ENCODE peak calls at places on chromosome 19, in ten cellular contexts. F, O, C, T, E, A, G, P, L and S are unnamed samples.

GRCh38 chr19:46902402-46902766 is 41.6 kb downstream of the ARHGAP35 start:
- DNase-seq in A (peak), F (peak), T (no peak), C (no peak), O (no peak), G (peak), P (peak), E (no peak), L (peak), S (no peak)

GRCh38 chr19:17616961-17617806 is 61.7 kb downstream of the COLGALT1 start:
- DNase-seq in C (peak), T (no peak), O (no peak), F (no peak), G (peak), E (no peak), P (peak), A (no peak), L (no peak), S (no peak)

GRCh38 chr19:40089462-40089861 is 1.3 kb downstream of the ZNF780A start:
- DNase-seq in G (no peak), T (no peak), P (no peak), C (peak), A (no peak), L (peak), F (no peak), O (peak), E (no peak), S (no peak)

GRCh38 chr19:7522923-7523667 is 671 bp downstream of the MCOLN1 start:
- DNase-seq in F (peak), C (no peak), E (no peak), L (peak), T (no peak), P (no peak), G (peak), O (no peak), A (no peak), S (no peak)

GRCh38 chr19:31562916-31563626 is 213.8 kb upstream of the TSHZ3 start:
- DNase-seq in C (no peak), E (no peak), T (no peak), L (no peak), F (no peak), G (no peak), A (no peak), P (peak), O (no peak), S (no peak)

GRCh38 chr19:47595937-47596336 is 13.0 kb upstream of the BICRA start:
- DNase-seq in L (no peak), G (no peak), O (no peak), T (no peak), C (no peak), F (no peak), A (no peak), P (no peak), E (no peak), S (no peak)

GRCh38 chr19:11142528-11143171 is 12.9 kb downstream of the SPC24 start:
- DNase-seq in E (peak), G (peak), T (peak), O (peak), F (peak), A (peak), P (peak), L (peak), C (peak), S (no peak)

GRCh38 chr19:325173-325936 is 19.2 kb downstream of the MIER2 start:
- DNase-seq in G (no peak), E (no peak), P (no peak), C (no peak), T (no peak), O (no peak), L (no peak), F (no peak), A (no peak), S (no peak)

GRCh38 chr19:55079400-55080038 is 3.9 kb downstream of the EPS8L1 start:
- DNase-seq in T (no peak), E (no peak), G (no peak), A (no peak), F (no peak), L (no peak), O (no peak), C (no peak), P (peak), S (no peak)

GRCh38 chr19:37594982-37595382 is 306 bp downstream of the ZNF540 start:
- DNase-seq in F (no peak), C (peak), G (no peak), A (peak), P (no peak), O (no peak), E (no peak), L (peak), T (peak), S (peak)

GRCh38 chr19:18671303-18672043 is 12.0 kb upstream of the CRTC1 start:
- DNase-seq in O (no peak), F (no peak), L (no peak), T (no peak), E (no peak), P (no peak), C (no peak), A (no peak), G (no peak), S (no peak)

GRCh38 chr19:15633122-15633521 is 7.6 kb upstream of the CYP4F3 start:
- DNase-seq in G (no peak), C (no peak), L (no peak), O (no peak), E (no peak), P (no peak), T (no peak), F (no peak), A (no peak), S (no peak)

GRCh38 chr19:58477130-58477529 is 978 bp downstream of the ZNF446 start:
- DNase-seq in O (no peak), L (no peak), P (no peak), C (no peak), F (no peak), A (no peak), E (no peak), T (no peak), G (no peak), S (no peak)

GRCh38 chr19:58474291-58474996 is 1.7 kb upstream of the ZNF446 start:
- DNase-seq in A (no peak), T (no peak), O (no peak), E (no peak), G (no peak), L (peak), C (peak), P (no peak), F (no peak), S (no peak)

GRCh38 chr19:58476498-58477015 is 405 bp downstream of the ZNF446 start:
- DNase-seq in E (no peak), P (no peak), O (peak), T (peak), G (no peak), F (no peak), C (no peak), A (no peak), L (peak), S (no peak)

GRCh38 chr19:58474997-58475713 is 997 bp upstream of the ZNF446 start:
- DNase-seq in C (no peak), F (no peak), A (no peak), O (no peak), G (no peak), E (no peak), T (no peak), L (no peak), P (no peak), S (no peak)

DNA sequence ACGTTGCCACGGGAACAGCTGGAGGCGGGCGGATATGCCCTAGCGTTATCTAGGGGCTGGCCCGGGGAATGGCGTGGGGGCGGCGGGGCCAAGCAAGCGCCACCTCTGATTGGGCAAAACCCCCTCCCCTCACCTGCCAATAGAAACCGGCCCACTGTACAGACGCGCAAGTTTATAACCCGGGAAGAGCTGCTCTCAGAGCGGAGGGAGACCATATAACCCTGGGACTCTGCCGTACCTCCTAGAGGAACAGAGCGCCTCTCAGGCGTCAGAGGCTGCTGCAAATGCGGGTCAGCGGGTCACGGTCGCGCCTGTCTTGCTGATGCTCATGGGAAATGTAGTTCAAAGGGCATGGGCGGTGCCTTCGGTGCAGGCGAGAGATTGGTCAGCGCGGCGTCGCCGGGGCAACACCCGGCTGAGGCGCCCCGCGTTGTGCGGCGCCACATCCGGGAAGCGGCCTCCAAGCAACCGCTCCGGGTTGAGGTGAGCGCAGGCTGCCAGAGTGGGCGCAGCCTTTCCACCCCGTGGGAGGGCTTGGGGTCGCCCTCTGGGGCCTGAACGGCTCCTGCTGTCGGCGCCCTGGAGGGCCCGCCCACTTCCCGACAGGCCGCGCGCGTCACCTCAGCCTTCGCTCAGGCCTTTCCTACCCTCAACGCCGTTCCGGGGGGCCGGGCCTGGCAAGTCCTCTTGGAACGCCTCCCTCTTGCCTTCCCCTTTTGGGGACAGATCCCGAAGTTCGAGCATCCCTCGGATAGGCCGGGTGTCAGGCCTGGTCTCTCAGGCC is at the start of gene ZNF446:
- DNase-seq in E (peak), T (peak), A (peak), C (peak), L (peak), P (peak), F (peak), G (peak), O (peak), S (peak)
- TF ChIP-seq CTCF in E (no peak), T (no peak), A (no peak), C (no peak), L (no peak), P (no peak), F (no peak), G (no peak), O (no peak), S (no peak)

DNA sequence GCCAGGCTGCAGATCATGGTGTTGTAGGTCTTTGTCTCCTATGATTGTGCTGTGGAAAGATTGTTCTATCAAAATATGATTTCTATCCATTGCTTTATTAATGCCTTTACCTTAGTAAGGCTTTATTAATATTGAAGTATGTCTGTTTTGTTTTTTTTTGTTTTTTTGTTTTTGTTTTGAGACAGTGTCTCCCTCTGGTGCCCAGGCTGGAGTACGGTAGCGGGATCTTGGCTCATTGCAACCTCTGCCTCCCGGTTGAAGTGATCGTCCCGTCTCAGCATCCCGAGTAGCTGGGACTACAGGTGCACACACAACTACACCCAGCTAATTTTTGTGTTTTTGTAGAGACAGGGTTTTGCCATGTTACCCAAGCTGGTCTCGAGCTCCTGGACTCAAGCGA is 7.7 kb downstream of the IRGC start:
- DNase-seq in F (peak), T (no peak), G (no peak), E (no peak), L (no peak), P (no peak), A (no peak), C (no peak), O (peak), S (no peak)
- TF ChIP-seq CTCF in F (peak), T (no peak), G (no peak), E (no peak), L (peak), P (peak), A (no peak), C (peak), O (peak), S (no peak)

GRCh38 chr19:2477141-2477710 is 1.3 kb downstream of the GADD45B start:
- DNase-seq in F (peak), P (peak), T (no peak), G (no peak), A (peak), E (no peak), C (no peak), O (no peak), L (no peak), S (no peak)

GRCh38 chr19:2478756-2479555 is 3.0 kb downstream of the GADD45B start:
- DNase-seq in L (peak), F (peak), A (peak), C (peak), G (no peak), O (peak), E (peak), P (peak), T (peak), S (peak)

GRCh38 chr19:2477732-2478191 is 1.8 kb downstream of the GADD45B start:
- DNase-seq in C (no peak), T (no peak), F (peak), A (no peak), E (no peak), P (no peak), G (no peak), O (peak), L (peak), S (peak)

GRCh38 chr19:2479556-2480194 is 3.7 kb downstream of the GADD45B start:
- DNase-seq in C (peak), F (no peak), O (no peak), T (no peak), P (no peak), E (no peak), A (no peak), L (no peak), G (no peak), S (no peak)

DNA sequence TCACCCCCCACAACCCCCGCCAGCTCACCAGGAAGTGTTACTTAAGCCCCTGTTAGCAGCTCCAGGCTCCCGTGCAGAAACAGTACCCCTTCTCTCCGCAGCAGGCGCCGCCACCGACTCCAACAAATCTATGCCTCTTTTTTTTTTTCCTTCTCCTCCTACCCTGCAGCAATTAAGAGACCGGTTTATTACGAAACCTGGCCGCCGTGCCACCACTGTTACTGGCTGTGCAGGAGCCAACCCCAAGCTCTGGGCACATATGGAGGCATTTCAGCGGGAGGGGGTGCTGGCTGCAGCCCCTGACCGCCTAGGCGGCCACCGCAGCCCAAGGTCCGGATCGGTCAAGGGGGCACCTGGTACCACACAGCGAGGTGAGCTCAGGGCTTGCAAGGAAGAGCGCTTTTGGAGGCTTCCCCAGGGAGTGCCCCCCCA is 2.4 kb downstream of the GADD45B start:
- DNase-seq in L (peak), E (peak), G (no peak), T (peak), A (peak), O (peak), P (peak), C (no peak), F (peak), S (peak)
- TF ChIP-seq CTCF in L (peak), E (no peak), G (peak), T (peak), A (peak), O (no peak), P (peak), C (peak), F (no peak), S (no peak)

DNA sequence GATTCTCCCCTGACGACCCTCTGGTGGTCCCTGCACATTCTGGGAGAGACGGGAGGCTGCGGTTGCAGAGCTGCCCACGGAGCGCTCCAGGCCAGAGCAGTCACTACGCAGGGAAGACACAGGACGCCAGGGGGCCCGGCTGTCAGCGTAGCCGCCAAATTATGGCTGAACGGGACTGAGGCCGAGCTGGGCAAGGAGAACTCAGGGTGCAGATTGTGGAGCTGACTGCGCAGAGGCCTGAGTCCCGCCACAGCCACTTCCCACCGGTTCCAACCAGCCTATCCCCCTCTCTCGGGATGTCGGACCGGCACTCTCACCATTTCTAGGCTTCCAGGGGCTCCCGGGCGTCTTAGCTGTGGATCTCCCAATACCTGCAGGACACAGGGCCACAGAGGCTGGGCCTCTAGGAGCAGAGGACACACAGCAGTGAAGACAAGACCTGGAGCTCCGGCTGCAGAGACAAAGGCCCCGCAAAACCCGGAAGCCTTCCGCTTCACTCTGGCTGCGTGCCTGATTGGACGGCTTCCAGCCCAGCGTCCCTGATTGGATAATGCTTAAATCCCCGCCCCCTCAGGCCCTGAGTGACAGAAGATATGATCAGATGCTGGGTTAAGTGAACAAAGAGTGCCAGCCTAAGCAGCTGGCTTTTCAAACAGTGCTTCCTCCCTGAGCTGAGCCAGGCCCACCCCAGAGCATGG is at the start of gene ZNF737:
- DNase-seq in O (peak), C (peak), A (peak), T (peak), P (peak), E (peak), G (peak), F (peak), L (peak), S (peak)
- TF ChIP-seq CTCF in O (no peak), C (peak), A (no peak), T (peak), P (peak), E (peak), G (no peak), F (no peak), L (peak), S (no peak)

DNA sequence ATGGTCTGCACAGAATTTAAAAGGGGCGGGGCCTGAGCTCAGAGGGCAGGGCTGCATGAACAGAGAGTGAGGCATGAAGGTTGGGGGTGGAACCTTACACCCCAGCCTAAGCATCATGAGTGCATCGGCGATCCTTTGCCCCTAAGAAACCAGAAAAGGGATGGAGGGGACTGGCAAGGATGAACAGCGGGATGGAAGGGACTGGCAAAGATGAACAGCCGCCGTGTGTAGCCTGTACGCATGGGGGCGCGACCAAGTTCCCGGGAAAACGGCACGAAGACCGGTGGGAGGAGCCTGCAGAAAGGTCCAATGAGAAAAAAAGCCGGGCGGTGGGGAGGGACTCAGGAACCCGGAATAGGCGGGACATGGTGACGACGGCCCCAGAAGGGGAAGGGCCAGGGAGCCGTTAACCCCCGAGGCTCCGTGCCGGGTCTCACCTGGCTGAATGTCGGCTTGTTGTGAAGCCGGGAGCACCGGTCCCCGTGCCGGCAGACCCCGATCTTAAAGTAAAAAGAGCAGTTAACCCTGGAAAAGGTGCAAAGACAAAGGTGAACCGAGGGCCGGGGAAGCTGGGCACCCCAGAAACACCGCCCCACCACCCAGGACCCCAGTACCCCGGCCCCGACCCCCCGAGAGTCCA is 410 bp downstream of the U2AF1L4 start:
- DNase-seq in F (peak), T (peak), C (peak), A (peak), E (peak), P (peak), G (peak), L (peak), O (peak), S (peak)
- TF ChIP-seq CTCF in F (peak), T (peak), C (peak), A (peak), E (peak), P (peak), G (peak), L (peak), O (no peak), S (no peak)

GRCh38 chr19:3178377-3178972 is at the start of gene S1PR4:
- DNase-seq in L (no peak), T (no peak), O (no peak), G (no peak), P (no peak), C (no peak), F (no peak), A (no peak), E (no peak), S (peak)
- TF ChIP-seq CTCF in L (no peak), T (no peak), O (no peak), G (no peak), P (no peak), C (no peak), F (no peak), A (no peak), E (no peak), S (no peak)

DNA sequence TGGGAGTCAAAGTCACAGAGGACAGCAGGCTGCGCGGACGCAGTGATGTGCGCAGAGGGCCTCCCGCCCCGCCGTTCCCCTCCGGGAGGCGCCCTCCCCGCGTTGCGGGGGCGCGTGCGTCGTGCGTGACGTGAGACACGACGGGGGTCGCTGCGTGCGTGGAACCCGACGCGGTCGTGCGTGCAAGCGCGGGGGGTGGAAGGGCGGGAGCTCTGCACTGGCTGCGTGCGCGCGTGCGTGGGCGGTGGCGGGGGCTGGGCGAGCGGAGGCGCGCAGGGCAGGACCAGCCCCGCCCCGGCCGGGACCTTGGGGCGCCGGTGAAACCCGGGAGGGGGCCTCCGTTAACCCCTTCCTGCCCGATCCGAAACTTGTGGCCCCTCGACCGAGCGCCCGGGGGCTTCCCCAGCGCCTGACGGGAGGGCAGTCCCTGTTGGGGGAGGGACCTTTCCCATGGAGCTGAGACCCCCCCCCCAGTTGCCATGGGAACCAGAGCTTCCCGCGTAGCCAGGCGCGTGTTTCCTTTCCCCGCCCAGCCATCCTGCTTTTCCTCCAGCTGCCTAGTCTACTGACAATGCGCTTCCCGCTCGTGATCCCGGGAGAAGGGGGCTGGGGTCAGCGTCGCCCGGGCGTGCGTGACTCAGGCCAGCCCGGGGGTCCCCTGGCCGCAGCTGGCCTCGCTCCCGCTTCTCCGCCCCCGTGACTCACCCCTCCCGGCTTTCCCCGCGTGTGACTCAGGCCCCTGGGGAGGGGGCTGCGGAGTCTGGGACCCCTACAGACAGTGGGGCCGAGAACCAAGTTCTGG is 7.3 kb upstream of the HOOK2 start:
- DNase-seq in A (peak), P (peak), O (peak), E (peak), F (peak), C (peak), G (peak), L (peak), T (no peak), S (peak)
- TF ChIP-seq CTCF in A (no peak), P (no peak), O (no peak), E (no peak), F (peak), C (no peak), G (no peak), L (no peak), T (peak), S (no peak)